ENCODE peak calls at places on chromosomes 7 and 10, in eight cellular contexts. T, U, V, P, Z, L, M and I are unnamed samples.

GRCh38 chr10:122050316-122050715 is 61.4 kb downstream of the TACC2 start:
- DNase-seq in T (no peak), U (peak; percentile 56), V (no peak), P (no peak), Z (no peak), L (no peak), M (no peak), I (no peak)

GRCh38 chr10:131570716-131571307 is 259.3 kb upstream of the TCERG1L start:
- DNase-seq in T (no peak), U (no peak), V (no peak), P (no peak), Z (no peak), L (no peak), M (no peak), I (no peak)

GRCh38 chr7:139918488-139918887 is 89.4 kb downstream of the TBXAS1 start:
- DNase-seq in T (no peak), U (no peak), V (no peak), P (no peak), Z (no peak), L (no peak), M (no peak), I (no peak)

GRCh38 chr7:82528577-82529305 is 85.2 kb upstream of the CACNA2D1 start:
- DNase-seq in T (no peak), U (no peak), V (no peak), P (no peak), Z (no peak), L (no peak), M (no peak), I (no peak)

GRCh38 chr7:41415473-41416207 is 287.2 kb downstream of the INHBA start:
- DNase-seq in T (no peak), U (peak; percentile 8), V (no peak), P (no peak), Z (no peak), L (no peak), M (no peak), I (no peak)

GRCh38 chr10:11017575-11018425 is at the start of gene CELF2:
- DNase-seq in T (peak; percentile 67), U (peak; percentile 86), V (peak; percentile 60), P (peak; percentile 94), Z (peak; percentile 90), L (no peak), M (no peak), I (no peak)

GRCh38 chr7:44240983-44241510 is 40.3 kb downstream of the YKT6 start:
- DNase-seq in T (peak; percentile 96), U (peak; percentile 90), V (peak; percentile 94), P (peak; percentile 91), Z (peak; percentile 92), L (peak; percentile 91), M (peak; percentile 66), I (peak; percentile 75)

GRCh38 chr10:8049874-8050560 is 4.5 kb upstream of the GATA3 start:
- DNase-seq in T (no peak), U (peak; percentile 30), V (no peak), P (peak; percentile 79), Z (peak; percentile 79), L (no peak), M (no peak), I (no peak)

GRCh38 chr7:254337-255037 is 35.5 kb upstream of the FOXL3 start:
- DNase-seq in T (no peak), U (no peak), V (no peak), P (no peak), Z (no peak), L (no peak), M (no peak), I (no peak)

GRCh38 chr10:815338-816104 is 116.0 kb downstream of the LARP4B start:
- DNase-seq in T (no peak), U (no peak), V (no peak), P (peak; percentile 43), Z (peak; percentile 62), L (no peak), M (no peak), I (no peak)

GRCh38 chr10:118045842-118046490 is 775 bp downstream of the RAB11FIP2 start:
- DNase-seq in T (no peak), U (peak; percentile 35), V (peak; percentile 85), P (no peak), Z (peak; percentile 65), L (peak; percentile 42), M (peak; percentile 12), I (peak; percentile 43)

GRCh38 chr7:144853542-144853941 is 17.7 kb upstream of the TPK1 start:
- DNase-seq in T (no peak), U (no peak), V (no peak), P (no peak), Z (no peak), L (no peak), M (no peak), I (no peak)

GRCh38 chr7:122738937-122739336 is 36.2 kb upstream of the RNF148 start:
- DNase-seq in T (no peak), U (no peak), V (no peak), P (no peak), Z (peak; percentile 58), L (no peak), M (no peak), I (no peak)

GRCh38 chr10:93916257-93917063 is 22.7 kb downstream of the SLC35G1 start:
- DNase-seq in T (peak; percentile 34), U (peak; percentile 56), V (peak; percentile 59), P (peak; percentile 18), Z (peak; percentile 64), L (peak; percentile 11), M (peak; percentile 22), I (peak; percentile 71)

GRCh38 chr10:64733980-64734379 is 1212.8 kb downstream of the REEP3 start:
- DNase-seq in T (peak; percentile 22), U (peak; percentile 38), V (no peak), P (peak; percentile 54), Z (peak; percentile 47), L (peak; percentile 0), M (peak; percentile 33), I (peak; percentile 86)

GRCh38 chr7:5248201-5248885 is 34.4 kb upstream of the SLC29A4 start:
- DNase-seq in T (no peak), U (peak; percentile 68), V (no peak), P (no peak), Z (no peak), L (no peak), M (no peak), I (no peak)

GRCh38 chr10:50224330-50224952 is 26.9 kb downstream of the ASAH2 start:
- DNase-seq in T (peak; percentile 28), U (peak; percentile 66), V (peak; percentile 90), P (peak; percentile 71), Z (peak; percentile 78), L (peak; percentile 68), M (peak; percentile 65), I (peak; percentile 99)

GRCh38 chr10:22727663-22728062 is 13.3 kb upstream of the PIP4K2A start:
- DNase-seq in T (no peak), U (no peak), V (no peak), P (no peak), Z (no peak), L (no peak), M (no peak), I (no peak)

GRCh38 chr7:17123020-17123419 is 175.4 kb upstream of the AHR start:
- DNase-seq in T (no peak), U (no peak), V (peak; percentile 87), P (no peak), Z (no peak), L (no peak), M (no peak), I (no peak)

GRCh38 chr7:75623390-75624133 is 115.2 kb downstream of the HIP1 start:
- DNase-seq in T (no peak), U (no peak), V (peak; percentile 14), P (no peak), Z (peak; percentile 35), L (no peak), M (no peak), I (no peak)

GRCh38 chr7:145698526-145699262 is 417.9 kb upstream of the CNTNAP2 start:
- DNase-seq in T (no peak), U (no peak), V (no peak), P (no peak), Z (no peak), L (no peak), M (no peak), I (peak; percentile 48)

DNA sequence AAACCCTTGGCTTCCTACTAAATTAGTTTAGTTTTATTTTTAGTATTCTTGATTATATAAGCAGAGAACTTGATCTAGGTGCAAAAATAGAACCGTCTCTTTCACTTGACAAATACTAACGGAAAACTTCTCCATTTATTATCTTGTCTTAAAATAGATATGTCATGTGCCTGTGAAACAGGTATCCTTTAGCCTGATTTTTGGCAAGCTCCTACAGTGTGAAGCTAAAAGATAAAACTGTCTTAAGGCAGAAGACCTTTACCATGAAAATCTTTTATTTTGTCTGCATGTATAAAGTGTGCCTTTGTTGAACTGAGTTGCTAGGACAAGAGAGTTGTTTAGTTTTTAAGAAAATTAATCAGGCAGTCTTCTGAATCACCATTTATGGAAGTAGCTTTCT is 90.6 kb downstream of the CYP51A1 start:
- DNase-seq in T (no peak), U (no peak), V (no peak), P (no peak), Z (no peak), L (no peak), M (no peak), I (no peak)
- H3K4me1 ChIP-seq in T (no peaks in the 10 kb centered on the region), U (peaks cover 4% of the 10 kb centered on the region), V (no peaks in the 10 kb centered on the region), P (no peaks in the 10 kb centered on the region), Z (no peaks in the 10 kb centered on the region), L (no peaks in the 10 kb centered on the region), M (peaks cover 4% of the 10 kb centered on the region), I (no peaks in the 10 kb centered on the region)

DNA sequence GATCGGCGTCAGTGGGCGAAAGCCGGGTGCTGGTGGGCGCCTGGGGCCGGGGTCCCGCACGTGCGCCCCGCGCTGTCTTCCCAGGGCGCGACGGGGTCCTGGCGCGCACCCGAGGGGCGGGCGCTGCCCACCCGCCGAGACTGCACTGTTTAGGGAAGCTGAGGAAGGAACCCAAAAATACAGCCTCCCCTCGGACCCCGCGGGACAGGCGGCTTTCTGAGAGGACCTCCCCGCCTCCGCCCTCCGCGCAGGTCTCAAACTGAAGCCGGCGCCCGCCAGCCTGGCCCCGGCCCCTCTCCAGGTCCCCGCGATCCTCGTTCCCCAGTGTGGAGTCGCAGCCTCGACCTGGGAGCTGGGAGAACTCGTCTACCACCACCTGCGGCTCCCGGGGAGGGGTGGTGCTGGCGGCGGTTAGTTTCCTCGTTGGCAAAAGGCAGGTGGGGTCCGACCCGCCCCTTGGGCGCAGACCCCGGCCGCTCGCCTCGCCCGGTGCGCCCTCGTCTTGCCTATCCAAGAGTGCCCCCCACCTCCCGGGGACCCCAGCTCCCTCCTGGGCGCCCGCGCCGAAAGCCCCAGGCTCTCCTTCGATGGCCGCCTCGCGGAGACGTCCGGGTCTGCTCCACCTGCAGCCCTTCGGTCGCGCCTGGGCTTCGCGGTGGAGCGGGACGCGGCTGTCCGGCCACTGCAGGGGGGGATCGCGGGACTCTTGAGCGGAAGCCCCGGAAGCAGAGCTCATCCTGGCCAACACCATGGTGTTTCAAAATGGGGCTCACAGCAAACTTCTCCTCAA is 1.1 kb downstream of the EGFR start:
- DNase-seq in T (peak; percentile 75), U (peak; percentile 59), V (peak; percentile 61), P (peak; percentile 59), Z (peak; percentile 55), L (no peak), M (no peak), I (peak; percentile 35)
- TF ChIP-seq EZH2phosphoT487 in T (no peak), U (no peak), V (no peak), P (peak; percentile 75), Z (no peak), L (no peak), M (no peak), I (no peak)

GRCh38 chr10:42879380-42880254 is 97.0 kb downstream of the BMS1 start:
- DNase-seq in T (no peak), U (no peak), V (no peak), P (no peak), Z (peak; percentile 11), L (no peak), M (no peak), I (no peak)
- H3K27ac ChIP-seq in T (no peak overlapping the region), U (no peak overlapping the region), V (no peak overlapping the region), P (no peak overlapping the region), Z (no peak overlapping the region), L (no peak overlapping the region), M (no peak overlapping the region), I (no peak overlapping the region)

GRCh38 chr10:123135415-123136141 is at the start of gene HMX3:
- DNase-seq in T (peak; percentile 57), U (no peak), V (peak; percentile 62), P (peak; percentile 93), Z (peak; percentile 85), L (no peak), M (no peak), I (no peak)
- H3K4me1 ChIP-seq in T (no peaks in the 10 kb centered on the region), U (peaks cover 16% of the 10 kb centered on the region), V (no peaks in the 10 kb centered on the region), P (peaks cover 47% of the 10 kb centered on the region), Z (peaks cover 32% of the 10 kb centered on the region), L (no peaks in the 10 kb centered on the region), M (peaks cover 17% of the 10 kb centered on the region), I (peaks cover 7% of the 10 kb centered on the region)